ENCODE peak calls at places on chromosomes 11 and 22, in seven cellular contexts. Z is transverse colon; B is OCI-LY7; D is right atrium auricular region; H is stomach; S is effector memory CD4-positive, alpha-beta T cell; I is fibroblast of lung. Q is an unnamed sample.

GRCh38 chr22:29115682-29116313 is 43.0 kb downstream of the KREMEN1 start:
- DNase-seq in Z (no peak), B (no peak), D (no peak), H (no peak), S (no peak), I (peak), Q (no peak)

GRCh38 chr11:12111482-12112149 is 1.2 kb downstream of the MICAL2 start:
- DNase-seq in Z (no peak), B (no peak), D (no peak), H (no peak), S (no peak), I (no peak), Q (no peak)

GRCh38 chr11:131909426-131910200 is 539.2 kb downstream of the NTM start:
- DNase-seq in Z (no peak), B (no peak), D (no peak), H (no peak), S (no peak), I (peak), Q (no peak)

GRCh38 chr11:115078461-115079438 is 400.4 kb downstream of the NXPE2 start:
- DNase-seq in Z (no peak), B (no peak), D (no peak), H (no peak), S (no peak), I (no peak), Q (no peak)

GRCh38 chr22:49297286-49297870 is 530.3 kb downstream of the BRD1 start:
- DNase-seq in Z (no peak), B (no peak), D (peak), H (peak), S (no peak), I (no peak), Q (no peak)

GRCh38 chr11:63783925-63784592 is 15.5 kb upstream of the ZFTA start:
- DNase-seq in Z (no peak), B (no peak), D (no peak), H (no peak), S (no peak), I (no peak), Q (no peak)

GRCh38 chr11:113162590-113162961 is 151.8 kb upstream of the TTC12 start:
- DNase-seq in Z (no peak), B (no peak), D (peak), H (peak), S (no peak), I (peak), Q (no peak)

GRCh38 chr11:120339394-120339890 is 3.2 kb downstream of the ARHGEF12 start:
- DNase-seq in Z (peak), B (no peak), D (peak), H (peak), S (no peak), I (peak), Q (no peak)

GRCh38 chr11:119352857-119353260 is 6.4 kb upstream of the MFRP start:
- DNase-seq in Z (no peak), B (no peak), D (no peak), H (peak), S (no peak), I (peak), Q (no peak)

GRCh38 chr11:58318532-58318931 is 40.3 kb downstream of the OR5B17 start:
- DNase-seq in Z (no peak), B (no peak), D (no peak), H (no peak), S (no peak), I (no peak), Q (no peak)

GRCh38 chr11:71946144-71946571 is 17.3 kb downstream of the RNF121 start:
- DNase-seq in Z (no peak), B (no peak), D (no peak), H (no peak), S (no peak), I (peak), Q (no peak)

GRCh38 chr11:14308114-14308896 is 50.7 kb downstream of the RRAS2 start:
- DNase-seq in Z (no peak), B (peak), D (no peak), H (no peak), S (no peak), I (peak), Q (no peak)

GRCh38 chr22:45163074-45163416 is 680 bp upstream of the NUP50 start:
- DNase-seq in Z (peak), B (peak), D (no peak), H (no peak), S (no peak), I (peak), Q (no peak)

GRCh38 chr11:116310215-116310614 is 462.6 kb downstream of the BUD13 start:
- DNase-seq in Z (no peak), B (no peak), D (no peak), H (no peak), S (no peak), I (peak), Q (no peak)

GRCh38 chr22:36422287-36423014 is 34.7 kb upstream of the MYH9 start:
- DNase-seq in Z (no peak), B (no peak), D (no peak), H (no peak), S (no peak), I (no peak), Q (no peak)

GRCh38 chr22:36424901-36425579 is 37.3 kb upstream of the MYH9 start:
- DNase-seq in Z (no peak), B (no peak), D (no peak), H (no peak), S (no peak), I (no peak), Q (no peak)

GRCh38 chr22:36423461-36424404 is 36.0 kb upstream of the MYH9 start:
- DNase-seq in Z (no peak), B (no peak), D (no peak), H (no peak), S (no peak), I (peak), Q (no peak)

GRCh38 chr22:36430863-36431262 is 43.1 kb upstream of the MYH9 start:
- DNase-seq in Z (no peak), B (no peak), D (no peak), H (no peak), S (no peak), I (peak), Q (no peak)

GRCh38 chr22:36425977-36426523 is 38.3 kb upstream of the MYH9 start:
- DNase-seq in Z (no peak), B (no peak), D (no peak), H (no peak), S (no peak), I (no peak), Q (no peak)
- H3K27ac ChIP-seq in Z (peak), B (no peak), D (no peak), H (peak), S (no peak), I (peak), Q (no peak)

DNA sequence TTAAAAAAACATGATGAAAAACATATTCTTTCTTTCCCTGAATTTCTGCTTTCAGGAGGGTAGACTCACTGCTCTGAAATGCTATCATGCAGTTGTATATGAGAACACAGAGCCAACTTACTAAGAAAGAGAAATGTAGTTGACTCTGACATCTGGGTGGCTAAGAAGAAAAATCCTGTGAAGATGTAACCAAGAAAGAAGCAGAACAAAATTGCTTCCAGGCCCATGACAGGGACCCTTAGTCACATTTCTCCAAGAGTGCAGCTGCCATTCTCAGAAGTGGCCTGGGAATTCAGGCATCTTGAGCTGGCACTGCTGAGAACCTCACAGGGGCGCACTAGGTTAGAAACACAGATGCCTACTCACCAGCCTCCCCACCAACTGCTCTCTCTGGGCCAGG is 73.6 kb downstream of the RPL27A start:
- DNase-seq in Z (no peak), B (no peak), D (no peak), H (no peak), S (no peak), I (peak), Q (no peak)
- H3K27ac ChIP-seq in Z (peak), B (no peak), D (peak), H (peak), S (no peak), I (no peak), Q (no peak)

DNA sequence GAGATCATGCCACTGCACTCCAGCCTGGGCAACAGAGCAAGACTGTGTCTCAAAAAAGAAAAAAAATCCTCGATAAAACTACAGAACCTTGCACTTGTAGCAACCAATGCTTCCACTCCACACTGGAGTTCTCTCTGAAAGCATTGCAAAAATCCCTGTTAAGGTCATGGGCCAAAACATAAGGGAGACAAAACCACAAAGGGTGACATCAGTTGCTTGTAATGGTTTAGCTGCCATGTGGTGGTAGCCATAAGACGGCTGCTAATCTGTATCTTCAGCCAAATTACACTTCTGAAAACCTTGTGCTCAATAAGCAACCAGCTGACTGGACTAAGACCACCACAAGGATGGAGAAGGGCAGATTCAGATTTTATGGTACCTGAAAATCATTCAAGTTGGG is 20.6 kb upstream of the TPH1 start:
- DNase-seq in Z (no peak), B (no peak), D (no peak), H (no peak), S (no peak), I (peak), Q (no peak)
- H3K27ac ChIP-seq in Z (no peak), B (no peak), D (no peak), H (no peak), S (no peak), I (no peak), Q (no peak)

DNA sequence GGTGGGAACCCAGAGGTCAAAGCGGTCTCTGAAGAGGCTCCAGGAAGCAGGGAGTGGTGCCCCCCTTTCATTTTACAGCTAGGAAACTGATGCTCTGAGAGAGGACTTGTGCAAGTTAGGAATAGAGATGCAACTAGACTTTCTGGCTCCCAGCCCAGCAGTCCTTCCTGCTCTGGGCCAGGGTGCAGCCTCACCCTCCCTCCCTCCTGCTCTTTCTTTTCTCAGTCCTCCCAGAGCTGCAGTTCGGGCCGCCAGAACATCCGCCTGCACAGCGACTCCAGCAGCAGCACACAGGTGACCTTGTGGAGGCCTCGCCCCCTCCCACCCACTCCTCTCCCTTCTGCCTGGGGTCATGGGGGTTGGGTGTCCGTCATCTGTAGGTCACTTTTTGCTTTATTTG is 51.5 kb downstream of the LHFPL7 start:
- DNase-seq in Z (peak), B (no peak), D (peak), H (peak), S (no peak), I (peak), Q (no peak)
- H3K27ac ChIP-seq in Z (peak), B (no peak), D (peak), H (peak), S (no peak), I (no peak), Q (no peak)

GRCh38 chr11:10604340-10604748 is 35.9 kb upstream of the LYVE1 start:
- DNase-seq in Z (peak), B (no peak), D (no peak), H (no peak), S (no peak), I (no peak), Q (no peak)
- H3K27ac ChIP-seq in Z (peak), B (no peak), D (peak), H (peak), S (no peak), I (no peak), Q (no peak)

DNA sequence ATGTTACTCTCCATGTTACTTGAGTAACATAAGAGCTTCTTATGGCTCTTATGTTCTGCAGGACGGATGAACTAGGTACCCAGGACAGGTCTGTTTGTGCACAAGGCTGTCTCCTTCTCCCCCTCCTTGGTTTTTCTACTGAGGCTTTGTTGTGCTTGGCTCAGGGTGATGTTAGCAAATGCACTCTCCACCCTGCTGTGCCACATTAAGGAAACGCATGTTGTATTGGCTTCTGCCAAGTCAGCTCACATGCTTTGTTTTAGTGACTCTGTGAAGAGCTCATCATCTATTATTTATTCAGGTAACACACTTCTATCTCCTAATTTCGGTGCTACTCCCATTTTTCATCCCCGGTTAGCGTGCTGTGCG is 108.3 kb downstream of the PTPRJ start:
- DNase-seq in Z (no peak), B (no peak), D (no peak), H (no peak), S (no peak), I (peak), Q (no peak)
- H3K27ac ChIP-seq in Z (peak), B (no peak), D (no peak), H (no peak), S (no peak), I (no peak), Q (no peak)

GRCh38 chr11:40445391-40445790 is 1014.1 kb downstream of the LRRC4C start:
- DNase-seq in Z (no peak), B (no peak), D (no peak), H (no peak), S (no peak), I (peak), Q (no peak)

DNA sequence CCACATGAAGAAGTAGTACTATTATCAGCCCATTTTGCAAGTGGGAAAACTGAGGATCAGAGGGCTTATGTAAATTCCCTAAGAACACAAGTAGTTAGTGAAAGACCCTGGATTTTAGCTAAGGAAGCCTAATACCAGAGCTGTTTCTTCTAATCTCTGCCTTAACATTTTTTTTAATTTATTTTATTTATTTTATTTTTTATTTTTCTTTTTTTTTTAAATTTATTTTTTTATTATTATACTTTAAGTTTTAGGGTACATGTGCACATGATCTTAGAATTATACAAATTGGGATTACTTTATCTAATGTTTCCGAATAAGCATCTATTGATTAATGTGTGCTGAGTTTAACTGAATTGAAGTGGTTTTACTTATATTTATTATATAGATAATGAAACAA is 1015.3 kb downstream of the LRRC4C start:
- DNase-seq in Z (no peak), B (no peak), D (no peak), H (no peak), S (no peak), I (no peak), Q (no peak)
- H3K27ac ChIP-seq in Z (no peak), B (no peak), D (no peak), H (no peak), S (no peak), I (no peak), Q (no peak)

GRCh38 chr22:20000246-20001081 is 16.2 kb downstream of the ARVCF start:
- DNase-seq in Z (no peak), B (no peak), D (no peak), H (no peak), S (no peak), I (no peak), Q (no peak)
- H3K27ac ChIP-seq in Z (no peak), B (no peak), D (peak), H (no peak), S (no peak), I (no peak), Q (no peak)

GRCh38 chr11:10117709-10118341 is 176.2 kb downstream of the SBF2 start:
- DNase-seq in Z (no peak), B (no peak), D (no peak), H (no peak), S (no peak), I (peak), Q (no peak)
- H3K27ac ChIP-seq in Z (no peak), B (no peak), D (peak), H (peak), S (no peak), I (no peak), Q (no peak)